ENCODE peak calls at places on chromosomes 11 and 22, in seven cellular contexts. V, H, G, M, R, K and E are unnamed samples.

GRCh38 chr11:63321723-63322122 is 47.9 kb upstream of the SLC22A9 start:
- DNase-seq in M (no peak), V (no peak), K (no peak), R (no peak), G (no peak), H (no peak), E (no peak)

GRCh38 chr11:68312117-68312779 is at the start of gene LRP5:
- DNase-seq in M (no peak), K (no peak), V (peak), R (no peak), H (no peak), G (peak), E (no peak)

GRCh38 chr11:9639985-9640384 is 23.9 kb upstream of the SWAP70 start:
- DNase-seq in R (no peak), V (no peak), M (no peak), G (no peak), K (no peak), H (no peak), E (no peak)

GRCh38 chr22:27297125-27297524 is 504.4 kb downstream of the MN1 start:
- DNase-seq in H (no peak), M (no peak), R (no peak), V (no peak), G (no peak), K (no peak), E (no peak)

GRCh38 chr11:20963596-20963995 is 294.2 kb downstream of the NELL1 start:
- DNase-seq in V (no peak), M (no peak), K (no peak), G (no peak), R (no peak), H (no peak), E (no peak)

GRCh38 chr11:57560146-57560545 is 7.3 kb downstream of the UBE2L6 start:
- DNase-seq in V (no peak), K (no peak), G (no peak), H (no peak), M (no peak), R (no peak), E (no peak)

GRCh38 chr11:94793002-94793401 is 24.8 kb downstream of the AMOTL1 start:
- DNase-seq in G (no peak), K (no peak), M (no peak), R (no peak), V (no peak), H (no peak), E (no peak)

GRCh38 chr11:106091480-106092123 is 14.1 kb downstream of the AASDHPPT start:
- DNase-seq in V (no peak), R (no peak), H (no peak), M (no peak), K (no peak), G (no peak), E (no peak)

GRCh38 chr11:105856954-105857353 is 165.1 kb downstream of the MSANTD4 start:
- DNase-seq in V (no peak), K (no peak), H (no peak), M (no peak), R (no peak), G (no peak), E (no peak)

GRCh38 chr22:21942407-21942895 is 10.2 kb downstream of the PPM1F start:
- DNase-seq in R (no peak), M (peak), G (no peak), H (no peak), V (no peak), K (peak), E (no peak)

GRCh38 chr22:32005453-32005852 is 37.6 kb upstream of the SLC5A1 start:
- DNase-seq in V (no peak), R (no peak), H (no peak), K (no peak), G (no peak), M (no peak), E (no peak)

GRCh38 chr11:112620621-112621394 is 340.4 kb upstream of the NCAM1 start:
- DNase-seq in R (no peak), G (no peak), V (no peak), M (no peak), K (no peak), H (no peak), E (no peak)

GRCh38 chr11:105632316-105632715 is 22.4 kb downstream of the GRIA4 start:
- DNase-seq in K (no peak), G (no peak), M (no peak), H (no peak), R (no peak), V (no peak), E (no peak)

GRCh38 chr22:29197096-29197495 is 8.6 kb upstream of the EMID1 start:
- DNase-seq in H (no peak), M (peak), G (no peak), V (no peak), R (no peak), K (no peak), E (no peak)

GRCh38 chr22:20522828-20523117 is 15.4 kb downstream of the MED15 start:
- DNase-seq in M (no peak), G (no peak), R (no peak), K (no peak), H (no peak), V (no peak), E (no peak)

GRCh38 chr22:50016988-50017700 is 4.6 kb upstream of the IL17REL start:
- DNase-seq in K (no peak), V (peak), R (no peak), H (no peak), M (peak), G (no peak), E (no peak)

GRCh38 chr11:35593143-35593542 is 25.1 kb upstream of the FJX1 start:
- DNase-seq in H (no peak), M (no peak), G (no peak), K (no peak), V (no peak), R (no peak), E (no peak)

GRCh38 chr11:121372028-121372427 is 79.5 kb downstream of the SC5D start:
- DNase-seq in V (no peak), H (no peak), K (no peak), M (no peak), G (no peak), R (no peak), E (no peak)

DNA sequence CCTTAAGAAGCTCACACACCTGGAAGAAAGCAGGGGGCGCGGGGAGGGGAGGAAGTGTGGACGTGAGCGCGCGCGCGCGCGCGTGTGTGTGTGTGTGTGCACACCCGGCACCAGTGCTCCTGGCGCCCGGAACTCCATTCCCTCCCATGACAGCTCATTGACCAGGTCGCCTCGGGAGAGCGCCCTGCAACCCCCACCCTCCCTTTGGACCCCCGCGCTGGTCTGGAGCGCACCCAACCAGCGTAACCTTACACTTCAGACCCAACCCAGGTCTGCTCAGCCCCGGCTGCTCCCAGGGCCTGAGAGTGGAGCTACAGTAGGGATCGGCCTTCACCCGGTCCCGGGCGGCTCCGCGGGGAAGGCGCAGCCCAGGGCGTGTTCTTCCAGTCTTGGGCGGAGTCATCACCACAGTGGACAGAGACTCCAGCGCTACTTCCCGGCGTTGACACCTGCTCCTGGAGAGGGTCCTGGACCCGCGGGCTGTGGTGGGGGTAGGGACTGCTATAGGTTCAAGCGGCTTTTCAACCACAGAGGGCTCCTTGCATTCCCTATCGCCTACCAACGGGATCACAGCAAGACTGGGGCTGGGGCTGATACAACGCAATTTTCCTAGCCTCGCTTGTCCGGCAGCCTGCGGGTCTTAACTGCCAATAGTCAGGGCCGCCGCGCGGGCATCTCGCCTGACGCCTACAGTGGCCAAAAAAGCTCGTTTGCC is 1.4 kb downstream of the GALNT18 start:
- DNase-seq in R (peak), G (peak), V (peak), M (peak), H (peak), K (no peak), E (peak)
- H3K27ac ChIP-seq in R (peak), G (no peak), V (no peak), M (peak), H (no peak), K (no peak), E (no peak)

DNA sequence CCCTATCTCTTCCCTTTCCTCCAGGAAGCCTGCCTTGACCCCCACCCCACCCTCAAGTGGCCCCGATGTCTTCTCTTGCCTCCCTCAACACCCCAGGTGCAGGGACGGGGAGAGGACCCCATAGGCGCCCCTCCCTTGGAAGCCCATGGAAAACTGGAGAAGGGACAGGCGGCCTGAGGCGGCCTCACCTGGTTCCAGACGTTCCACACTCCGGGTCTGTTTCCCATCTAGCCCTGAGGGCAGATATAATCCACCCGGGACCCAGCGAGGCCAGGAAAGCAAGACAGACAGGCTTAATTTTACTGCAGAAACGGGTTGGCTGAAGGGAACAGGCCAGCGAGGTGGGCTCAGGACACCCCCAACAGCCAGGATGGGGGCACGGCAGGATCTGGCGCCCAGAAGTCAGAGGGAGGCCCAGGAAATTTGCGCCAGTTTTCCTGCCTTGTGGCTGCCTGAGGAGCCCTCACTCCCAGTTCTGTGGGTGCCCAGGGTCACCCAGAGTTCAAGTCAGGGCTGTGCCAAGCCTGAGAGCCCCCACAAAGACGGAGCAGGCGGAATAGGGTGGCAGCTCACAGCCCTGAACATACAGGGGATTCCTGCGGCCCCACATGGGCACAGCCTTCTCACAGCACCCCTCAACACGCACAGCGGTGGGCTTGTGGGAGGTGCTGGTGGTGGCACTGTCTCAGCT is 3.0 kb upstream of the SIGIRR start:
- DNase-seq in G (no peak), K (no peak), M (no peak), V (no peak), H (no peak), R (no peak), E (no peak)
- H3K27ac ChIP-seq in G (no peak), K (peak), M (peak), V (no peak), H (no peak), R (no peak), E (no peak)

DNA sequence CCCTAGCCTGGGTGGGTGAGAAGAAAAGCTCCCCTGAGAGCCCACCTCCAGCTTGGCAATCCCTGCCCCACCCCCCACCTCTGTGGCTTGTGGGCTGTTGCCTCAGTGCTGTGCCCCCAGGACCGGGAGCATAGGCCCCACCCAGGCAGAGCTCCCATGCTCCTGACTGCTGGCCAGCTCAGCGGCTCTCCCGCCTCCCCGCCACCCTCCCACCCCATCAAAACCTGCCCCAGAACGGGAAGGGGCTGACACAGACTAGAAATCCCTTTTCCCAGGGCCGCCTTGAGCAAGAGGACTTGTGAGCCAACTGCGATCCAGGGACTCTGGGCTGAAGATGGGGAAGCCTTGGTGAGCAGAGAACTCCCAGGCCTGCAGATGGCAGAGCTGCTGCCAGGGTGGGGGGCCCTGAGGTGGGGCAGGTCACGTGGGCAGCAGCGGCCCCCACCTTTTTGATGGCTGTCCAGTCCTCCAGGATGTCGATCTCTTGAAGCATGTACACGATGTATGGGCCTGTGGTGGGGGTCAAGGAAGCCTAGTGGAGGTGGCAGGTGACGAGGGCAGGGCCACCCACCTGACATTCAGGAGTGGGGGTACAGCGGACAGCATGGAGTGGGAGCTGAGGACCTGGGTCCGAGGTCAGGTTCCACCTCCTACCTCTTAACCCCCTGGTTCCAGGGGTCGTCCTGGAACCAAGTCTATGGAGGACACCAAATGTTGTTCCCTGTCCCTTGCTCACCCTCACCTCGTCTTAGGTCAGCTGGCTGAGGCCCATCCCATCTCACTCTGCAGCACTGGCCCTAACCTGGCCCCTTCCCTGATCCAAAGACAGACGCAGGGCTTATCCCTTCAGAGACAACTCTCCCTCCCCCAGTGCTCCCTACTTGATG is 2.3 kb upstream of the RIN1 start:
- DNase-seq in G (no peak), R (no peak), H (no peak), M (peak), K (no peak), V (no peak), E (no peak)
- H3K27ac ChIP-seq in G (no peak), R (no peak), H (no peak), M (no peak), K (no peak), V (no peak), E (no peak)

GRCh38 chr11:46377266-46377665 is 4.2 kb upstream of the MDK start:
- DNase-seq in V (no peak), H (no peak), R (no peak), M (peak), G (no peak), K (no peak), E (no peak)
- H3K27ac ChIP-seq in V (no peak), H (no peak), R (no peak), M (no peak), G (no peak), K (no peak), E (no peak)